ENCODE peak calls at places on chromosomes 5 and 9, in seven cellular contexts. H, X, F, A, M, C and S are unnamed samples.

GRCh38 chr9:134929560-134930158 is 11.9 kb upstream of the FCN1 start:
- DNase-seq in X (no peak), C (no peak), F (no peak), M (no peak), A (no peak), H (no peak), S (no peak)

GRCh38 chr5:67095346-67095871 is 101.2 kb downstream of the CD180 start:
- DNase-seq in H (peak), M (peak), F (peak), C (no peak), A (peak), X (no peak), S (no peak)

GRCh38 chr5:123785160-123786001 is 273.4 kb downstream of the CSNK1G3 start:
- DNase-seq in C (no peak), H (peak), M (peak), X (peak), A (peak), F (peak), S (no peak)

GRCh38 chr5:164002653-164003052 is 497.2 kb downstream of the MAT2B start:
- DNase-seq in X (no peak), F (no peak), M (no peak), A (no peak), H (peak), C (no peak), S (peak)

GRCh38 chr9:76370656-76371055 is 23.6 kb downstream of the RFK start:
- DNase-seq in M (no peak), A (no peak), F (no peak), X (no peak), H (no peak), C (no peak), S (no peak)

GRCh38 chr5:143341807-143342570 is 61.5 kb downstream of the NR3C1 start:
- DNase-seq in H (peak), C (peak), M (no peak), F (no peak), A (no peak), X (peak), S (no peak)

GRCh38 chr9:129052592-129052991 is 16.2 kb downstream of the MIGA2 start:
- DNase-seq in X (peak), H (no peak), M (no peak), A (no peak), F (no peak), C (peak), S (no peak)

GRCh38 chr5:179318193-179318955 is 26.9 kb downstream of the ADAMTS2 start:
- DNase-seq in X (no peak), F (no peak), C (no peak), M (no peak), A (peak), H (no peak), S (no peak)

DNA sequence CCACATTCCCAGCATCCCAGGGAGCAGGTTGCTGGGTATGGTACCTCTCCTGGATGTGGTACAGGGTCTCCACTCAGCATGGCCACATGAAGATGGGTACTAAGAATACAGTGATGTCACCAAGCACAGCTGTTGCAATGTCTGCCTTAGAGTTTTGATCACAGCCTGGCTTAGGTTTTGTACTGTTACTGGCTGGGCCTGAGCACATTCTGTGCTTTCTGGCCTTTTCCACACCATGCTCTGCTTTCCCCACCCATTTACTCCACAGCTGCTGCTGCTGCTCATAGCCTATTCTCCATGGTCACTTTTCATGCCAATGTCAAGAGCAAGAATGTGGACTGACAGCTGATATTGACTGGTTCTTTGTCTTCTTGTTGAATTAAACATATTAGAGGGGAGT is 481.9 kb downstream of the ARHGEF28 start:
- DNase-seq in A (no peak), H (no peak), M (no peak), F (no peak), X (no peak), C (no peak), S (no peak)
- H2AFZ ChIP-seq in A (no peak), H (no peak), M (no peak), F (no peak), X (no peak), C (no peak), S (no peak)

GRCh38 chr9:137878146-137878941 is 762 bp downstream of the CACNA1B start:
- DNase-seq in H (peak), A (peak), C (no peak), X (no peak), F (peak), M (peak), S (no peak)
- TF ChIP-seq EZH2 in H (no peak), A (peak), C (no peak), X (no peak), F (no peak), M (no peak), S (no peak)

DNA sequence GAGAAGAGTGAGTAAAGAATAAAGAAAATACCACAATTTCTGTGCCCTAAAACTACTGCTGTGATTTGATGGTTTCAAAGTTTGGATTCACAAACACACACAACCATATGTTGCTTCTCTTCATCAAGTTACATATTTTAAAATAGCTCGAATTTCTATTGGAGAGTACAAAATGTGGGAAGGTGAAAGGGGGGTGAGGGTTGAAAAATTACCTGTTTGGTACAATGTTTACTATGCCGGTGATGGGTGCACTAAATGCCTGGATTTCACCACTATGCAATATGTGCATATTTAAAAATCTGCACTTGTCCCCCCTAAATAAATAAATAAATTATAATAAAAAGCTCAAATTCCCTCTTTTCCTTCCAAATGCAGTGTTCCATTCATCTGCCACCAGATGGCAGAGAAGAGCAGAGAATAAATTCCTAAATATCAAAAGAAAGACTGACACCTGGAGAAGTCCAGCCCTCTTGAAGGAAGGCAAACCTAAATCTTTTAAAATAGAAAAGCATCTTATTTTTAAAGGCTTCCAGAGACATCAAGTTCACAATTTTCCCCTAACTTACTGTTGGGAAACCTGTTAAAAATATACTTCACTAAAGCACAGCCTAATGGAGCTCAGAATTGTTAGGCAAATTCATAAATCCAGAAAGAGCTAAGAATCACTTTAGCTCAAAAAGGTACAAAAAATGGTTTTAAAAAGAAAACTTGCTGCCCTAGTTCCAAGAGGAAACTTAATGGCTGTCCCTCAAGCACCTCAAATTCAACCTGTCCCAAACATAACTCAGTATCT is 24.8 kb upstream of the HNRNPA0 start:
- DNase-seq in X (peak), F (peak), H (peak), A (peak), C (peak), M (peak), S (peak)
- TF ChIP-seq EZH2phosphoT487 in X (no peak), F (no peak), H (no peak), A (no peak), C (no peak), M (no peak), S (no peak)

GRCh38 chr9:31030741-31031202 is 1353.7 kb upstream of the ACO1 start:
- DNase-seq in F (peak), C (no peak), A (peak), X (peak), M (peak), H (peak), S (no peak)
- H2AFZ ChIP-seq in F (no peak), C (no peak), A (no peak), X (no peak), M (peak), H (no peak), S (no peak)

DNA sequence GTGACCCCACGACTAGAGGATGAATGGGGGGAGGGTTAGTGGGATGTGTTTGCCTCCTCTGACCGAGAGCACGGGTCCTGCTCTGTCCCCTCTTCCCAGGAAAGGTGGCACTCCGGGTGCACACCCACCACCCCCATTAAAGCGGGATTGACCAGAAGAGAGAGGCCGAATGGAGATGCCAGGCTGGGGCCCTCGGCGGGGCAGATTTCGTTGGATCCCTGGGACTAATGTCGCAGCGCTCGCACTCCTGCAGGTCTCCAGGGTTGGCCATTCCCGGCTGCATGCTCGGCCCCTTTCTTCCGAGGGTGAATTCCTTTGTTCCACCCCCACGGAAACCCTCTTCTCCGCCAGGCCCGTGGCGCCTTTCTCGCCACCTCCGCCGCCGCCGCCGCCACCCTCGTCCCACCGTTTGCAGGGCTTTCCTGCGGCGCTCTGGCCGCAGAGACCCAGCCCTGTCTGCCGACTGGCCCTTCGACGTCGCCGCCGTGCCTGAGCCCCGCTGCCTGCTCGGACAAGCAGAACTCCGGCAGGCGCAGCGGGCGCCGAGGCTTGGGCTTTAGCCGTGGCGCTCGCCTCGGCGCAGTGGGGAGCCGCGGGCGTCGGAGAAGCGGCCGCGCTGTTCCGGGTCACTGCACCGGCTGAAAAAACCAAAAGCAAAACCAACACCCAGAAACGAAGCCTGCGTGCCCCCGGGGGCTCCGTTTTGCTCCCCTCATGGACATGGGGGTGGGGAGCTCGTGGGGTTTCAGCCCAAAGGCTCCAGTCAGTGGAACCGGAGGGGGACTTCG is 11.8 kb downstream of the LMX1B start:
- DNase-seq in F (peak), H (no peak), M (no peak), C (no peak), A (peak), X (no peak), S (no peak)
- TF ChIP-seq EZH2 in F (peak), H (no peak), M (no peak), C (no peak), A (peak), X (peak), S (no peak)

GRCh38 chr5:169831331-169831730 is 149.0 kb downstream of the INSYN2B start:
- DNase-seq in X (no peak), C (no peak), H (no peak), A (no peak), F (no peak), M (no peak), S (no peak)
- TF ChIP-seq EZH2phosphoT487 in X (no peak), C (no peak), H (no peak), A (no peak), F (no peak), M (no peak), S (no peak)

DNA sequence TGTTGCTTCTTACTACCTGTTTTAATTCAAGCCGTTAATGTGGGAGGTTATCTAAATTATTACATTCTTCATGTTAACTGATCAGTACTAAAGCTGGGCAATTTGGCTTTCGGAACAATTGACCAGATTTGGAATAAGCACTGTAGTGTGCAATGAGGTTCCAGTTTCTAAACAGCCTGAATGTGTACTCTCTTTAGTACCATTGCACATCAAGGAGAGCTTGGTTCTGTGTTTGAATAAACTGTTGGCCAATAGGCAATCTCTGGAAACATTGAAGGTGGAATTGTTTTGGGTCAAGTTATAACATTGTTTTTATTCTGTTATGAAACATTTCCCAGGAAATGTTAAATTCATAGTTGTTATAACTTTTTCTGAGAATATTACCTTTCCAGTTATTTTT is 105.2 kb downstream of the PBX3 start:
- DNase-seq in H (no peak), M (no peak), X (no peak), F (no peak), A (no peak), C (no peak), S (no peak)
- H2AFZ ChIP-seq in H (no peak), M (no peak), X (no peak), F (no peak), A (no peak), C (no peak), S (no peak)